ENCODE peak calls at places on chromosomes 16 and 17, in five cellular contexts. X is stomach, T is sigmoid colon, S is transverse colon, M is upper lobe of left lung. E is an unnamed sample. For H3K4me1, the result is how much of the 10 kb centered on the place peaks cover.

GRCh38 chr16:68744744-68745280 is 7.7 kb downstream of the CDH1 start:
- DNase-seq in X (peak), T (no peak), S (peak), M (peak), E (no peak)

GRCh38 chr17:40109471-40109824 is 9.1 kb upstream of the NR1D1 start:
- DNase-seq in X (no peak), T (peak), S (no peak), M (no peak), E (no peak)

GRCh38 chr16:19393226-19394074 is 24.2 kb upstream of the TMC5 start:
- DNase-seq in X (peak), T (no peak), S (peak), M (peak), E (no peak)

GRCh38 chr17:56047321-56047720 is 106.0 kb upstream of the ANKFN1 start:
- DNase-seq in X (no peak), T (no peak), S (no peak), M (no peak), E (no peak)

GRCh38 chr17:46850688-46851028 is 725 bp upstream of the WNT9B start:
- DNase-seq in X (no peak), T (no peak), S (no peak), M (no peak), E (no peak)

GRCh38 chr17:37273419-37274051 is 102.2 kb upstream of the C17orf78 start:
- DNase-seq in X (no peak), T (no peak), S (no peak), M (no peak), E (no peak)

GRCh38 chr17:20203761-20204263 is 194.7 kb downstream of the SPECC1 start:
- DNase-seq in X (no peak), T (no peak), S (no peak), M (no peak), E (no peak)

GRCh38 chr17:29663155-29663554 is 40.4 kb upstream of the CORO6 start:
- DNase-seq in X (no peak), T (no peak), S (no peak), M (no peak), E (no peak)

GRCh38 chr16:4859900-4860255 is 12.6 kb downstream of the UBN1 start:
- DNase-seq in X (no peak), T (no peak), S (no peak), M (no peak), E (no peak)

GRCh38 chr17:10875984-10876555 is 38.2 kb upstream of the PIRT start:
- DNase-seq in X (peak), T (no peak), S (peak), M (peak), E (no peak)

GRCh38 chr16:22326771-22327445 is 29.7 kb downstream of the POLR3E start:
- DNase-seq in X (no peak), T (no peak), S (no peak), M (no peak), E (no peak)

GRCh38 chr17:82795615-82796014 is 43.8 kb downstream of the TBCD start:
- DNase-seq in X (no peak), T (no peak), S (peak), M (peak), E (peak)

GRCh38 chr17:75773808-75774470 is 8.9 kb upstream of the GALK1 start:
- DNase-seq in X (no peak), T (peak), S (peak), M (no peak), E (peak)

GRCh38 chr16:525520-526180 is 1.9 kb upstream of the CAPN15 start:
- DNase-seq in X (no peak), T (no peak), S (no peak), M (no peak), E (no peak)

GRCh38 chr16:30533748-30534367 is 800 bp downstream of the ZNF747 start:
- DNase-seq in X (no peak), T (no peak), S (no peak), M (no peak), E (peak)

GRCh38 chr16:1526608-1527555 is 6.6 kb upstream of the TMEM204 start:
- DNase-seq in X (no peak), T (no peak), S (no peak), M (no peak), E (no peak)

GRCh38 chr16:57801856-57802634 is at the start of gene KIFC3:
- DNase-seq in X (peak), T (peak), S (peak), M (peak), E (peak)

GRCh38 chr17:8320990-8321389 is 10.9 kb downstream of the ARHGEF15 start:
- DNase-seq in X (no peak), T (no peak), S (no peak), M (no peak), E (no peak)

GRCh38 chr16:48231675-48232214 is 12.4 kb upstream of the LONP2 start:
- DNase-seq in X (peak), T (no peak), S (peak), M (no peak), E (no peak)

GRCh38 chr16:80573700-80574120 is 32.9 kb downstream of the DYNLRB2 start:
- DNase-seq in X (no peak), T (no peak), S (no peak), M (no peak), E (no peak)

GRCh38 chr16:50268352-50268751 is 2.0 kb downstream of the ADCY7 start:
- DNase-seq in X (no peak), T (peak), S (no peak), M (no peak), E (peak)

DNA sequence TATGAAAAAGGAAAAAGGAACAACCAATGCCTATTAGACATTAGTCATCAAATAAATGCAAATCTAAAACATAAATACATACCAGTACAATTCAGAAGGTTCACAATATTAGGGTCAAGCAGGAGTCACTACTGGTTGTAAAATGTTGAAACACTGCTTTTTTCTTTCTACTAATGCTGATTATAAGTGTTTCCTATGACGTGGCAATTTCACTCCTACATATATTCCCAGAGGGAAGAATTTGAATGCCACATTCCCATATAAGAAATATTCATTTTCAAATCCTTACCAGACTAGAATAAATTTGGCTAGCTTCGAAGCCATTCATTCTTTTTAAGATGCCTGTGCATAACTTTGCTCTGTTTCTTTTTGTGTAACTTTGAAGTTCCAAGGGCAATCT is 2.6 kb upstream of the KRTAP9-2 start:
- DNase-seq in X (no peak), T (no peak), S (no peak), M (no peak), E (no peak)
- H3K4me1 ChIP-seq in X (under half), T (under half), S (under half), M (under half), E (under half)

DNA sequence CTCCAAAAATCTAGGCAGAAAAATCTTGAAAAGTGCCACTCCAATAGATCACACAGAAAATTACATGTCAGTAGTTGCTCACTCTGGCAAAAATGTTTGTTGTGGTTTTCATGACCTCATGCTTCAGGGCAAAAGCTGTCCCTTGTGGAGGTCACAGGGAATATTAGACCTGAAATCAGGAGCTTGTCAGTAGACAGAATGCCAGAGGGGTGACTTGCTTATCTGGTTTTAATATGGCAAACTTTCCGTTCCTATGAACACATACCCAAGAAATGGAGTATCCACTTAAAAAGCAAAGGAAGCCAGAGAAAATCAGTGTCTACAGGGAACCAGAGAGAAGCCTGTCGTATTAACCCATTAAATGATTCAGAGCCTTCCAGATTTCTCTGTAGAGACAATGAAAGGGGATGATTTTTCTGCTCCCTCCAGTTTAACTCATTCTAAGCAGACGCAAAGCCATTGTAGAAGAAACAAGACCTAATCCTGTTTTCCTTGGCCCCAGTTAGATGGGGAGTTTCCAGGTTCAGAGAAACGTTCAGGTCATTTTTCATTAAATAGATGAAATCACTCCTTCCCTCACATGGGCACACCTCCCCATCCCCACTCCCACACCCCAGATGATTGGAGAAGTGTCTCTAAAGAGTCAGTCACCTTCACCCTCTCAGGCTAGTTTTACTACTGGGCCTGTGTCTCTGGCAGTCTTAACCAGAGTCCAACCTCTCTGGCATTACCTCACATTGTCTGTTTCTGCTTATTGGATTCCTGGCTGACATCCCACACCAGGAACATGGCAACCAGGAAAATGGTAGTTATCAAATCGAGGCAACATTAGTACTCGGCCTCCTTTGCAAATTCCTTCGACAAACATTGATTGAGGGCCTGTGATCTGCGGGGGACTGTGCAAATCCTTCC is 6.0 kb downstream of the SOX9 start:
- DNase-seq in X (peak), T (no peak), S (peak), M (no peak), E (no peak)
- TF ChIP-seq POLR2AphosphoS5 in X (peak), T (no peak), S (peak), M (no peak), E (no peak)

GRCh38 chr17:67646472-67646871 is 71.3 kb upstream of the NOL11 start:
- DNase-seq in X (no peak), T (no peak), S (no peak), M (no peak), E (no peak)
- TF ChIP-seq POLR2A in X (no peak), T (no peak), S (no peak), M (no peak), E (no peak)

GRCh38 chr16:82055728-82056549 is 20.9 kb downstream of the HSD17B2 start:
- DNase-seq in X (no peak), T (no peak), S (no peak), M (no peak), E (no peak)

GRCh38 chr16:82056550-82056896 is 21.5 kb downstream of the HSD17B2 start:
- DNase-seq in X (no peak), T (no peak), S (no peak), M (no peak), E (no peak)

GRCh38 chr16:82050909-82051357 is 15.9 kb downstream of the HSD17B2 start:
- DNase-seq in X (no peak), T (no peak), S (no peak), M (no peak), E (no peak)

GRCh38 chr16:82051656-82052055 is 16.6 kb downstream of the HSD17B2 start:
- DNase-seq in X (no peak), T (no peak), S (no peak), M (no peak), E (no peak)

DNA sequence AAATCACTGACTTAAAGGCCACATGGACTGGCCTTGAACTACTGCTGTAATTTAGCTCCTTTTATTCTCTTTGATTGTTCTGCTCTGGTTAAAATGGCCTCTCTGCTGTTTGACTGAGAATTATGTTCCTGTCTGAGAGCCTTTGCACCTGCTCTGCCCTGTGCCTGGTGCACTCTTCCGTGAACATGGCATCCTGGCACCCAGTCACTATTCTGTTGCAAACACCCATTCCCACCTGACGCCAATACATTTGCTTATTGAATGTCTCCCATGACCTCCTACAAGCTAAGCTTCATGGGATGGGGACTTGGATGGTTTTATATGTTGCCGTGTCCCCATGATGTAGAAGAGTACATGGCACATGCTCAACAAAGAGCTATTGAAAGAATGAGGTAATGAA is 20.1 kb downstream of the HSD17B2 start:
- DNase-seq in X (no peak), T (no peak), S (no peak), M (no peak), E (no peak)
- H3K4me1 ChIP-seq in X (under half), T (under half), S (half or more), M (under half), E (under half)

GRCh38 chr17:69819316-69820087 is 255.5 kb upstream of the KCNJ16 start:
- DNase-seq in X (no peak), T (no peak), S (no peak), M (no peak), E (no peak)
- TF ChIP-seq POLR2AphosphoS5 in X (no peak), T (no peak), S (no peak), M (no peak), E (no peak)

DNA sequence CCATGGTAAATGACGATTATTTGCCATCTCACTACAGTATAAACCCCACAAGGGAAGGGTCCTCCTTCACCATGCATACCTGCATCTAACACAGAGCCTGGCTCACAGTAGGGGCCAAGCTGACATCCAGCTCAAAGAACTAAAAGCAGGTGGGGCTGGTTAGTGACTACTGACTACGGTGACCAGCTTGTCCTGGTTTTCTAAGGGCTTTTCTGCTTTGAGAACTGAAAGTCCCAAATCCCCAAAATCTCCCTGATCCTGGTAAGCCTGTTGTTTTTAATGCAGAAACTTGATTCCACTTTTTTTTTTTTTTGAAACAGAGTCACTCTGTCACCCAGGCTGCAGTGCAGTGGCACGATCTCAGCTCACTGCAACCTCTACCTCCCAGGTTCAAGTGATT is 89.4 kb downstream of the NDE1 start:
- DNase-seq in X (no peak), T (no peak), S (no peak), M (no peak), E (no peak)
- TF ChIP-seq POLR2A in X (no peak), T (no peak), S (no peak), M (no peak), E (no peak)

GRCh38 chr17:80026359-80027042 is 9.2 kb downstream of the TBC1D16 start:
- DNase-seq in X (peak), T (no peak), S (peak), M (peak), E (no peak)

GRCh38 chr17:80024206-80024972 is 11.3 kb downstream of the TBC1D16 start:
- DNase-seq in X (no peak), T (no peak), S (no peak), M (no peak), E (no peak)

GRCh38 chr17:80025140-80025539 is 10.5 kb downstream of the TBC1D16 start:
- DNase-seq in X (no peak), T (no peak), S (peak), M (no peak), E (no peak)

GRCh38 chr17:80027043-80027435 is 8.6 kb downstream of the TBC1D16 start:
- DNase-seq in X (no peak), T (no peak), S (no peak), M (no peak), E (no peak)

DNA sequence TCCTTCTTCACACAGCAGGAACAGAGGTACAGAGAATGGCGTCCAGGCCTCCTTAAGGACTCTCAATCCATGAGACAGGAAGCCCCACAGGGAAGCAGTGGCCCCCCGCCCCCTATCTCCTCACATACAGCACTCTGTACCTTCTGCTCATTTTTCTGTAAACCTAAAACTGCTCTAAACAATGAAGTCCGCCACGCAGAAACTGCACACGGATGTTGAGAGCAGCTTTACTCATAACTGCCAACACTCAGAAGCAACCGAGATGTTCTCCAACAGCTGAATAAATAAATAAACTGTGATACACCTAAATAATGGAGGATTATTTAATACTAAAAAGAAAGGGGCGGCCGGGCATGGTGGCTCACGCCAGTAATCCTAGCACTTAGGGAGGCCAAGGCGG is 9.9 kb downstream of the TBC1D16 start:
- DNase-seq in X (no peak), T (no peak), S (no peak), M (no peak), E (no peak)
- H3K4me1 ChIP-seq in X (under half), T (under half), S (under half), M (under half), E (under half)

GRCh38 chr17:18124346-18125126 is 16.0 kb downstream of the MYO15A start:
- DNase-seq in X (no peak), T (no peak), S (no peak), M (no peak), E (no peak)

GRCh38 chr17:18121201-18121600 is 12.6 kb downstream of the MYO15A start:
- DNase-seq in X (no peak), T (no peak), S (no peak), M (no peak), E (no peak)

GRCh38 chr17:18120461-18121053 is 12.0 kb downstream of the MYO15A start:
- DNase-seq in X (no peak), T (no peak), S (no peak), M (no peak), E (no peak)

GRCh38 chr17:18119938-18120337 is 11.4 kb downstream of the MYO15A start:
- DNase-seq in X (no peak), T (no peak), S (no peak), M (no peak), E (no peak)

DNA sequence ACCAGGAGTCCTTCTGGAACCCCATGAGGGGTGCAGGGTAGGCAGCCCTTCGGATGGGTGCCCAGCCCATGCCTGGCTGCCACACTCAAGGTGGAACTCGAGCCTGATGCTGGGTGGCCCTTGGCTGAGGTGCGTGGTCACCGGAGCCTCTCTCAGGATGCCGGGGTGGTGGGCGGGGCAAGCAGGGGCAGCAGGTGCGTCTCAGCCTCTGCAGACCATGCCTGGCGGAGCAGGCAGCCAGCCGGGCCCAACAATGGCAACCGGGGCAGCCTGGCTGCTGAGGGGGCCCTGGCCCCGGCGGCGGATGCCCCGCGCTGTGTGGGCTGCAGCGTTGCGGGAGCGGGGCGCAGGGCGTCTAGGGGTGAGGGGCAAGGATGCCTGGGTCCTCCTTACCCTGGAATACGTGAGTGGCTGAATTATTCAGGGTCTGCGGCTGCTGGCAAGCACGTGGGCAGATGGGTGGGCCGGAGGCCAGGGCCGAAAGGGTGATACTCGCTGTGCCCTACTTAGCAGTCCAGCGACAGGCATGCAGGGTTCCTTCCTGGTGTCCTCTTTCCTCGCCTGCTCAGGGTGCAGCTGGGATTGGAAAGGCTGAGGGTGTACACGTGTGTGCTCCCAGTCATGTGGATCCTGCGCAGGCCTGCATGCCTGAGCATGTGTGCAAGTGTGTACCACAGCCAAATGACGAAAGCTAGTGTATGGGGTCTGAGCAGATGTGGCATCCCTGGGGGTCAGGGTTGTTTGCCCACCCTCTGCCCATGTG is 14.6 kb downstream of the MYO15A start:
- DNase-seq in X (no peak), T (no peak), S (no peak), M (no peak), E (no peak)
- TF ChIP-seq POLR2AphosphoS5 in X (no peak), T (no peak), S (no peak), M (no peak), E (no peak)

GRCh38 chr16:85360323-85361277 is 248.3 kb upstream of the CIBAR2 start:
- DNase-seq in X (peak), T (peak), S (peak), M (peak), E (no peak)
- TF ChIP-seq POLR2A in X (no peak), T (no peak), S (no peak), M (no peak), E (no peak)

GRCh38 chr16:27687605-27688004 is 137.7 kb downstream of the KATNIP start:
- DNase-seq in X (no peak), T (no peak), S (no peak), M (no peak), E (no peak)

GRCh38 chr16:27691717-27692116 is 141.8 kb downstream of the KATNIP start:
- DNase-seq in X (no peak), T (no peak), S (no peak), M (no peak), E (no peak)

GRCh38 chr16:27690604-27691003 is 140.7 kb downstream of the KATNIP start:
- DNase-seq in X (no peak), T (no peak), S (peak), M (no peak), E (no peak)

GRCh38 chr16:27686926-27687325 is 137.0 kb downstream of the KATNIP start:
- DNase-seq in X (no peak), T (no peak), S (no peak), M (no peak), E (no peak)

GRCh38 chr16:27689711-27690110 is 139.8 kb downstream of the KATNIP start:
- DNase-seq in X (no peak), T (no peak), S (no peak), M (no peak), E (no peak)
- H3K4me1 ChIP-seq in X (under half), T (under half), S (under half), M (under half), E (under half)